ENCODE peak calls at places on chromosome 14, in ten cellular contexts. Z is left colon; I is brain pericyte; Y is stimulated activated CD4-positive, alpha-beta T cell treated with anti-CD3 and anti-CD28 coated beads, Interleukin-12 subunit alpha, Interleukin-12 subunit beta, amount 100 ng/mL, for 4 hours; W is activated CD8-positive, alpha-beta T cell treated with anti-CD3 and anti-CD28 coated beads, Interleukin-2, amount 10 ng/mL, durations not matched to agents 7 days and 5 days; K is OCI-M1; O is neuronal stem cell; H is Caki2; P is lung microvascular endothelial cell; R is T-helper 17 cell. J is an unnamed sample.

GRCh38 chr14:84749191-84749945 is 780.6 kb upstream of the FLRT2 start:
- DNase-seq in Z (no peak), O (no peak), K (no peak), R (no peak), I (no peak), P (peak), W (no peak), H (no peak), Y (no peak), J (no peak)

GRCh38 chr14:61476737-61477410 is 155.5 kb downstream of the PRKCH start:
- DNase-seq in R (no peak), H (peak), O (no peak), I (peak), K (peak), Y (no peak), W (peak), P (peak), Z (no peak), J (no peak)

GRCh38 chr14:64536488-64537245 is 3.9 kb upstream of the HSPA2 start:
- DNase-seq in K (no peak), I (no peak), Z (no peak), Y (no peak), O (no peak), P (no peak), R (no peak), H (no peak), W (no peak), J (no peak)

GRCh38 chr14:22434901-22435565 is 154.0 kb downstream of the DAD1 start:
- DNase-seq in Z (no peak), W (no peak), Y (no peak), H (no peak), O (no peak), R (no peak), K (no peak), P (no peak), I (no peak), J (no peak)

GRCh38 chr14:92501891-92502351 is 11.7 kb upstream of the RIN3 start:
- DNase-seq in Y (no peak), O (no peak), W (no peak), Z (no peak), H (no peak), I (no peak), K (no peak), R (no peak), P (no peak), J (no peak)

GRCh38 chr14:89619616-89620273 is 202.7 kb upstream of the FOXN3 start:
- DNase-seq in O (no peak), R (no peak), K (no peak), P (no peak), Y (no peak), W (no peak), Z (no peak), I (no peak), H (no peak), J (no peak)

GRCh38 chr14:92774563-92774962 is 19.5 kb upstream of the GOLGA5 start:
- DNase-seq in O (no peak), R (no peak), H (no peak), P (no peak), I (no peak), K (no peak), W (no peak), Z (no peak), Y (no peak), J (no peak)

GRCh38 chr14:34498684-34499412 is 36.8 kb upstream of the SPTSSA start:
- DNase-seq in Z (peak), H (peak), K (peak), O (no peak), R (no peak), Y (no peak), P (peak), I (no peak), W (peak), J (no peak)

GRCh38 chr14:74392616-74393570 is 33.1 kb downstream of the SYNDIG1L start:
- DNase-seq in R (no peak), O (no peak), Y (no peak), W (no peak), I (no peak), Z (no peak), P (no peak), H (no peak), K (no peak), J (no peak)

GRCh38 chr14:75361751-75362433 is 65.9 kb upstream of the JDP2 start:
- DNase-seq in Z (no peak), Y (no peak), P (no peak), O (no peak), K (no peak), I (no peak), W (no peak), H (no peak), R (no peak), J (no peak)

GRCh38 chr14:104296388-104297312 is 158.3 kb downstream of the KIF26A start:
- DNase-seq in I (no peak), P (no peak), K (no peak), Y (no peak), H (no peak), Z (peak), O (no peak), R (peak), W (no peak), J (no peak)

J was measured in activated B cell treated with CpG ODN at 0.5 μM for 24 hours.